ENCODE peak calls at places on chromosomes 11 and 22, in ten cellular contexts. C, Y, W, G, M, Z, E, D, N and J are unnamed samples.

GRCh38 chr11:12470236-12470635 is 92.9 kb downstream of the PARVA start:
- DNase-seq in C (no peak), Y (no peak), W (no peak), G (no peak), M (no peak), Z (no peak), E (no peak), D (no peak), N (no peak), J (no peak)

GRCh38 chr22:20201837-20202392 is 51.1 kb upstream of the CCDC188 start:
- DNase-seq in C (no peak), Y (no peak), W (no peak), G (no peak), M (no peak), Z (no peak), E (no peak), D (no peak), N (no peak), J (no peak)

GRCh38 chr11:44596541-44597276 is 31.2 kb downstream of the CD82 start:
- DNase-seq in C (no peak), Y (no peak), W (no peak), G (no peak), M (no peak), Z (no peak), E (no peak), D (peak; percentile 60), N (peak; percentile 68), J (no peak)

GRCh38 chr11:3214420-3214699 is 4.3 kb downstream of the MRGPRG start:
- DNase-seq in C (no peak), Y (no peak), W (no peak), G (no peak), M (no peak), Z (no peak), E (no peak), D (no peak), N (no peak), J (no peak)

GRCh38 chr22:42930810-42931420 is 73.8 kb upstream of the ARFGAP3 start:
- DNase-seq in C (no peak), Y (no peak), W (no peak), G (peak; percentile 33), M (peak; percentile 53), Z (no peak), E (no peak), D (no peak), N (no peak), J (peak; percentile 82)

GRCh38 chr11:129896062-129896461 is 684 bp upstream of the NFRKB start:
- DNase-seq in C (no peak), Y (no peak), W (no peak), G (no peak), M (no peak), Z (no peak), E (peak; percentile 26), D (no peak), N (no peak), J (no peak)

GRCh38 chr22:19822301-19823117 is 32.2 kb downstream of the GNB1L start:
- DNase-seq in C (no peak), Y (no peak), W (no peak), G (no peak), M (no peak), Z (no peak), E (no peak), D (no peak), N (no peak), J (no peak)

GRCh38 chr22:39392341-39392948 is 7.1 kb upstream of the TAB1 start:
- DNase-seq in C (no peak), Y (no peak), W (no peak), G (no peak), M (peak; percentile 41), Z (no peak), E (no peak), D (no peak), N (no peak), J (no peak)

GRCh38 chr22:26322179-26322905 is 106.7 kb upstream of the ASPHD2 start:
- DNase-seq in C (no peak), Y (no peak), W (no peak), G (no peak), M (no peak), Z (no peak), E (no peak), D (no peak), N (no peak), J (no peak)

GRCh38 chr11:30919389-30920172 is 333.4 kb upstream of the MPPED2 start:
- DNase-seq in C (no peak), Y (no peak), W (no peak), G (no peak), M (no peak), Z (no peak), E (no peak), D (no peak), N (no peak), J (no peak)

GRCh38 chr11:18669629-18670162 is 28.9 kb upstream of the TMEM86A start:
- DNase-seq in C (no peak), Y (no peak), W (no peak), G (no peak), M (no peak), Z (no peak), E (no peak), D (no peak), N (no peak), J (no peak)

GRCh38 chr11:66124564-66124963 is 54.5 kb downstream of the PACS1 start:
- DNase-seq in C (no peak), Y (no peak), W (no peak), G (peak; percentile 45), M (no peak), Z (no peak), E (no peak), D (no peak), N (no peak), J (no peak)

GRCh38 chr11:70120674-70121073 is 42.6 kb downstream of the ANO1 start:
- DNase-seq in C (no peak), Y (no peak), W (no peak), G (no peak), M (no peak), Z (no peak), E (no peak), D (no peak), N (no peak), J (no peak)

GRCh38 chr11:102390667-102391449 is 43.8 kb downstream of the BIRC2 start:
- DNase-seq in C (peak; percentile 6), Y (peak; percentile 26), W (peak; percentile 51), G (peak; percentile 75), M (peak; percentile 70), Z (peak; percentile 62), E (peak; percentile 72), D (peak; percentile 45), N (peak; percentile 63), J (peak; percentile 57)

GRCh38 chr22:50009765-50010675 is 2.5 kb downstream of the IL17REL start:
- DNase-seq in C (no peak), Y (no peak), W (no peak), G (no peak), M (no peak), Z (no peak), E (no peak), D (no peak), N (peak; percentile 16), J (no peak)

GRCh38 chr22:30922151-30922611 is 46.4 kb downstream of the MORC2 start:
- DNase-seq in C (peak; percentile 44), Y (no peak), W (no peak), G (peak; percentile 23), M (no peak), Z (peak; percentile 60), E (peak; percentile 63), D (peak; percentile 64), N (peak; percentile 85), J (peak; percentile 80)

GRCh38 chr22:33737662-33738061 is 182.6 kb downstream of the LARGE1 start:
- DNase-seq in C (no peak), Y (no peak), W (no peak), G (no peak), M (no peak), Z (no peak), E (no peak), D (no peak), N (no peak), J (no peak)

GRCh38 chr11:64924910-64925284 is 408 bp downstream of the PPP2R5B start:
- DNase-seq in C (no peak), Y (no peak), W (no peak), G (no peak), M (no peak), Z (no peak), E (no peak), D (no peak), N (peak; percentile 53), J (no peak)

GRCh38 chr11:37946155-37946766 is 1348.2 kb upstream of the RAG2 start:
- DNase-seq in C (no peak), Y (no peak), W (no peak), G (peak; percentile 37), M (peak; percentile 18), Z (no peak), E (peak; percentile 11), D (no peak), N (no peak), J (no peak)

GRCh38 chr22:17087176-17088131 is 2.7 kb downstream of the IL17RA start:
- DNase-seq in C (no peak), Y (no peak), W (no peak), G (no peak), M (no peak), Z (no peak), E (no peak), D (no peak), N (no peak), J (no peak)

GRCh38 chr11:91136631-91137030 is 913.8 kb upstream of the CHORDC1 start:
- DNase-seq in C (no peak), Y (no peak), W (no peak), G (no peak), M (no peak), Z (no peak), E (no peak), D (no peak), N (no peak), J (no peak)

GRCh38 chr11:17407575-17407974 is 19.1 kb upstream of the KCNJ11 start:
- DNase-seq in C (no peak), Y (no peak), W (no peak), G (no peak), M (no peak), Z (no peak), E (no peak), D (no peak), N (no peak), J (no peak)

GRCh38 chr11:36456136-36456535 is 53.9 kb downstream of the TRAF6 start:
- DNase-seq in C (no peak), Y (no peak), W (no peak), G (no peak), M (no peak), Z (no peak), E (no peak), D (no peak), N (no peak), J (no peak)

GRCh38 chr11:33454264-33454663 is 197.1 kb downstream of the HIPK3 start:
- DNase-seq in C (no peak), Y (no peak), W (no peak), G (no peak), M (no peak), Z (no peak), E (no peak), D (no peak), N (no peak), J (no peak)

GRCh38 chr22:38031491-38031890 is 25.7 kb upstream of the PICK1 start:
- DNase-seq in C (no peak), Y (no peak), W (no peak), G (no peak), M (no peak), Z (no peak), E (no peak), D (no peak), N (no peak), J (no peak)

GRCh38 chr22:46830001-46830715 is 67.7 kb downstream of the TBC1D22A start:
- DNase-seq in C (no peak), Y (no peak), W (no peak), G (peak; percentile 69), M (no peak), Z (no peak), E (peak; percentile 49), D (no peak), N (no peak), J (no peak)

GRCh38 chr11:125701858-125702621 is 21.4 kb upstream of the ACRV1 start:
- DNase-seq in C (no peak), Y (no peak), W (no peak), G (no peak), M (no peak), Z (no peak), E (no peak), D (no peak), N (no peak), J (no peak)

GRCh38 chr11:26045082-26045481 is 286.8 kb upstream of the ANO3 start:
- DNase-seq in C (no peak), Y (no peak), W (no peak), G (no peak), M (no peak), Z (no peak), E (no peak), D (no peak), N (no peak), J (no peak)